ENCODE peak calls at places on chromosomes 6 and 20, in ten cellular contexts. B is right cardiac atrium; S is GM23248; G is thoracic aorta; O is CD4-positive, alpha-beta memory T cell; R is K562; J is heart left ventricle; Q is H9; I is body of pancreas; X is foreskin keratinocyte. F is an unnamed sample.

GRCh38 chr6:127737768-127738167 is 160.8 kb downstream of the C6orf58 start:
- DNase-seq in B (no peak), O (no peak), Q (no peak), S (peak; percentile 17), X (peak; percentile 16), R (no peak), G (no peak), I (no peak), J (no peak), F (no peak)

GRCh38 chr6:53179961-53180651 is 31.5 kb upstream of the GCM1 start:
- DNase-seq in B (peak; percentile 46), X (no peak), I (peak; percentile 77), S (no peak), R (no peak), Q (no peak), G (peak; percentile 4), J (peak; percentile 68), O (peak; percentile 49), F (no peak)

GRCh38 chr6:25331085-25331685 is 52.0 kb downstream of the CARMIL1 start:
- DNase-seq in Q (no peak), J (no peak), O (no peak), X (no peak), R (no peak), B (no peak), I (no peak), G (no peak), S (peak; percentile 60), F (peak; percentile 59)

GRCh38 chr6:157689875-157690274 is 133.2 kb upstream of the SNX9 start:
- DNase-seq in S (no peak), X (no peak), Q (no peak), J (no peak), B (no peak), G (no peak), I (no peak), O (no peak), R (no peak), F (no peak)

GRCh38 chr20:60467078-60467477 is 508.9 kb downstream of the CDH26 start:
- DNase-seq in Q (no peak), J (peak; percentile 55), S (no peak), O (no peak), B (no peak), G (no peak), X (no peak), I (no peak), R (no peak), F (no peak)

GRCh38 chr6:96995903-96996302 is 71.4 kb downstream of the KLHL32 start:
- DNase-seq in B (no peak), O (no peak), X (no peak), S (no peak), Q (no peak), I (no peak), G (no peak), R (no peak), J (no peak), F (no peak)

GRCh38 chr6:19812512-19813119 is 24.6 kb upstream of the ID4 start:
- DNase-seq in X (no peak), O (no peak), I (peak; percentile 13), J (no peak), Q (no peak), S (peak; percentile 67), R (peak; percentile 41), B (no peak), G (no peak), F (no peak)

GRCh38 chr6:155024628-155025027 is 29.5 kb downstream of the TIAM2 start:
- DNase-seq in R (no peak), B (no peak), O (no peak), J (no peak), S (no peak), G (no peak), Q (no peak), I (no peak), X (no peak), F (no peak)

GRCh38 chr20:57027752-57028151 is 238.7 kb downstream of the BMP7 start:
- DNase-seq in J (no peak), O (no peak), I (no peak), B (no peak), R (no peak), Q (no peak), G (no peak), X (no peak), S (no peak), F (no peak)

GRCh38 chr6:147078602-147079001 is 125.6 kb upstream of the STXBP5 start:
- DNase-seq in B (no peak), I (no peak), S (no peak), O (no peak), R (no peak), J (no peak), Q (no peak), X (no peak), G (no peak), F (no peak)

GRCh38 chr6:48117246-48117645 is 6.2 kb upstream of the PTCHD4 start:
- DNase-seq in I (no peak), S (no peak), R (no peak), O (no peak), J (no peak), G (no peak), Q (no peak), X (no peak), B (no peak), F (no peak)

DNA sequence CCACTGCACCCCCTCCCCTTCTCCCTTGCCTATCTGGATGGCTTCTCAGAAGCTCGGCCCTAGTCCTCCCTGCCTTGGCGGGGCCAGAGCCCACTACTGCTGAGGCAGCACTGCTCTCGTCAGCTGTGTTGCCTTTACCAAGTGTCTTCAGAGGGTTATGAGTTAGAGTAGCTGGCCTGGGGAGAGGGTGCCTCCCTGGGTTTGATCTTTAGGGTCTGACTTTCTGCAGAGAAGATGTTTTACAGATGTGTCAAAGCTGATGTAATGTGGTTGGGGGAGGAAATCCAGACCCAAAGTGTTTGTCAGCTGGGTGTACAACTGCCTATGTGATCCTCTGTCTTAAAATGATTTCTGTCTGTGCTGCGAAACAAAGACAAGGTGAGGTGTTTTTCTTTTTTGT is 30.4 kb upstream of the PI16 start:
- DNase-seq in Q (no peak), J (no peak), X (no peak), G (no peak), B (no peak), S (peak; percentile 56), I (no peak), R (no peak), O (no peak), F (no peak)
- H3K27me3 ChIP-seq in Q (no peaks in the 10 kb centered on the region), J (no peaks in the 10 kb centered on the region), X (no peaks in the 10 kb centered on the region), G (no peaks in the 10 kb centered on the region), B (no peaks in the 10 kb centered on the region), S (no peaks in the 10 kb centered on the region), I (no peaks in the 10 kb centered on the region), R (no peaks in the 10 kb centered on the region), O (no peaks in the 10 kb centered on the region), F (no peaks in the 10 kb centered on the region)

GRCh38 chr6:125753937-125754259 is 4.5 kb downstream of the HEY2 start:
- DNase-seq in S (no peak), Q (no peak), R (no peak), I (no peak), G (no peak), O (no peak), X (no peak), B (no peak), J (no peak), F (no peak)
- H3K27me3 ChIP-seq in S (peaks cover 66% of the 10 kb centered on the region), Q (peaks cover 4% of the 10 kb centered on the region), R (peaks cover 24% of the 10 kb centered on the region), I (no peaks in the 10 kb centered on the region), G (no peaks in the 10 kb centered on the region), O (peaks cover 24% of the 10 kb centered on the region), X (peaks cover 91% of the 10 kb centered on the region), B (no peaks in the 10 kb centered on the region), J (no peaks in the 10 kb centered on the region), F (peaks cover under 1% of the 10 kb centered on the region)

DNA sequence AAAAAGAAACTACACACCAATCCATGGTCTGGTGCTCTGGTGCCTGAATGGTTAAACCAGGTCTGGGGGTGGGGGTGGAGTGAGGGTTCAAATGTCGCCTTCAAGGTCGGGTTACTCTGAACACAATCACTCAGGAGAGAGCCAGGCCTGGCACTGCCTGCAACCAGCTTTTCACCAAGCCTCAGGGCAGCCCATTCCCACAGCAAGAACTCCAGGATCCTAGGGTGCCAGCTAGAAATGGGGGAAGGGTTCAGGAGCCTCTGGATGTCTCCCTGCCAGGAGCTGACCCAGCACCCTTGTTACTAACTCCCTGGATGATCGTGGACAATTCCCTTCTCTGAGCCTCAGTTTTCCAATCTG is 6.7 kb downstream of the SDC4 start:
- DNase-seq in R (no peak), X (no peak), S (no peak), J (no peak), Q (no peak), B (no peak), O (no peak), G (no peak), I (peak; percentile 77), F (no peak)
- H3K27me3 ChIP-seq in R (no peaks in the 10 kb centered on the region), X (no peaks in the 10 kb centered on the region), S (no peaks in the 10 kb centered on the region), J (no peaks in the 10 kb centered on the region), Q (no peaks in the 10 kb centered on the region), B (no peaks in the 10 kb centered on the region), O (no peaks in the 10 kb centered on the region), G (no peaks in the 10 kb centered on the region), I (no peaks in the 10 kb centered on the region), F (no peaks in the 10 kb centered on the region)

DNA sequence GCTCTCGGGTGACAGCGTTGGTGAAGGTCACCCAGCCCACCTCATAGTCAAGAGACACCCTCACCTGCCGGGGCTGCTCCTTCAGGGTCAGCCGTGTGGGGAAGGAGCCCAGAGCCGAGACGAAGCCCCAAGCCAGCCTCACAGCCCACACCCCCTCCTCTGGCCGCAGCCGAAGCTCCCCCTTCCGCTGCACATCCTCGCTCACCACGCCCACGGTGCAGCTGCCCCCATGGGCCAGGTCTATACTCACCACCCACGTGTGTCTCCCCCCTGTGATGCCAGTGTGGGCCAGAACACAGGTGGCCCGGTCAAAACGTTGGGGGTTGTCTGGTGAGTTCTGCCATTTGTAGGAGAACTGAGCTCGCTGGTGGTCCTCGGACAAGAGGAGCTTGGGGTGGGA is 7.0 kb downstream of the TRIM10 start:
- DNase-seq in S (no peak), O (no peak), I (no peak), B (no peak), X (no peak), G (no peak), J (no peak), R (no peak), Q (no peak), F (no peak)
- H3K27me3 ChIP-seq in S (no peaks in the 10 kb centered on the region), O (no peaks in the 10 kb centered on the region), I (no peaks in the 10 kb centered on the region), B (no peaks in the 10 kb centered on the region), X (peaks cover 33% of the 10 kb centered on the region), G (no peaks in the 10 kb centered on the region), J (no peaks in the 10 kb centered on the region), R (no peaks in the 10 kb centered on the region), Q (no peaks in the 10 kb centered on the region), F (peaks cover 94% of the 10 kb centered on the region)

F was measured in WERI-Rb-1.